ENCODE peak calls at places on chromosomes 13 and 19, in five cellular contexts. C, O, K, Q and A are unnamed samples.

GRCh38 chr13:27794921-27795717 is 2.8 kb downstream of the GSX1 start:
- DNase-seq in C (no peak), O (no peak), K (no peak), Q (no peak), A (no peak)

GRCh38 chr19:51311388-51312257 is at the start of gene IGLON5:
- DNase-seq in C (no peak), K (no peak), Q (no peak), O (no peak), A (no peak)

GRCh38 chr13:112712451-112712881 is 22.6 kb downstream of the ATP11A start:
- DNase-seq in O (no peak), K (no peak), Q (no peak), C (no peak), A (no peak)

GRCh38 chr13:95296326-95296939 is 4.8 kb downstream of the ABCC4 start:
- DNase-seq in O (no peak), K (peak), C (no peak), Q (no peak), A (no peak)

GRCh38 chr13:77620138-77620537 is 77.3 kb upstream of the SLAIN1 start:
- DNase-seq in Q (no peak), C (no peak), K (no peak), O (no peak), A (no peak)

GRCh38 chr13:47220453-47221150 is 323.7 kb upstream of the HTR2A start:
- DNase-seq in K (no peak), Q (no peak), O (no peak), C (no peak), A (no peak)

GRCh38 chr19:55149078-55150003 is at the start of gene TNNT1:
- DNase-seq in O (no peak), K (no peak), Q (no peak), C (no peak), A (no peak)

GRCh38 chr19:38062959-38063786 is 156.2 kb downstream of the SIPA1L3 start:
- DNase-seq in C (no peak), O (no peak), Q (no peak), K (no peak), A (no peak)

GRCh38 chr19:48325265-48325910 is at the start of gene EMP3:
- DNase-seq in Q (peak), O (peak), K (peak), C (peak), A (peak)

GRCh38 chr13:39232999-39233398 is 194.7 kb downstream of the NHLRC3 start:
- DNase-seq in C (no peak), Q (no peak), K (no peak), O (no peak), A (no peak)

GRCh38 chr13:111905609-111905945 is 161.4 kb upstream of the SOX1 start:
- DNase-seq in K (no peak), Q (no peak), O (no peak), C (no peak), A (no peak)

GRCh38 chr13:27079421-27079958 is 92.1 kb downstream of the USP12 start:
- DNase-seq in C (peak), K (no peak), O (peak), Q (no peak), A (peak)

GRCh38 chr13:84648069-84648640 is 765.9 kb upstream of the SLITRK1 start:
- DNase-seq in Q (no peak), O (no peak), C (no peak), K (no peak), A (no peak)

GRCh38 chr19:45598267-45599011 is 3.6 kb downstream of the GPR4 start:
- DNase-seq in Q (no peak), C (no peak), O (no peak), K (no peak), A (peak)

GRCh38 chr13:69291292-69291906 is 816.2 kb upstream of the ATXN8OS start:
- DNase-seq in C (no peak), K (no peak), O (no peak), Q (no peak), A (no peak)

GRCh38 chr13:55990631-55991030 is 1150.1 kb upstream of the PRR20A start:
- DNase-seq in Q (no peak), O (no peak), K (no peak), C (no peak), A (no peak)

GRCh38 chr13:98915563-98916348 is 62.1 kb downstream of the DOCK9 start:
- DNase-seq in Q (no peak), C (no peak), K (no peak), O (no peak), A (no peak)

GRCh38 chr19:48812094-48812929 is 1.5 kb upstream of the BCAT2 start:
- DNase-seq in C (no peak), O (no peak), Q (peak), K (peak), A (peak)

GRCh38 chr19:6273701-6274601 is 5.8 kb downstream of the MLLT1 start:
- DNase-seq in C (peak), Q (peak), K (no peak), O (no peak), A (peak)

GRCh38 chr19:54233941-54234340 is 8.6 kb downstream of the LILRA6 start:
- DNase-seq in C (no peak), Q (no peak), K (no peak), O (no peak), A (no peak)

GRCh38 chr19:4015705-4016402 is 8.3 kb downstream of the PIAS4 start:
- DNase-seq in K (no peak), C (no peak), Q (peak), O (no peak), A (no peak)